ENCODE peak calls at places on chromosomes 12 and 14, in ten cellular contexts. B, G, H, Z, V, N, Y, A, C and T are unnamed samples.
A peak's percentile ranks its signal among the peaks of the same experiment; 100 is the strongest.

GRCh38 chr12:51726931-51727330 is 121.6 kb downstream of the FIGNL2 start:
- DNase-seq in Y (no peak), A (no peak), N (no peak), V (no peak), C (no peak), H (no peak), Z (no peak), B (no peak), G (no peak), T (no peak)

GRCh38 chr12:14443531-14443930 is 78.0 kb downstream of the ATF7IP start:
- DNase-seq in H (no peak), Z (no peak), G (no peak), N (no peak), Y (no peak), A (no peak), V (no peak), B (no peak), C (no peak), T (no peak)

GRCh38 chr12:62860501-62861156 is 74.3 kb downstream of the PPM1H start:
- DNase-seq in N (no peak), C (no peak), Z (no peak), B (no peak), A (no peak), G (no peak), H (no peak), Y (no peak), V (no peak), T (no peak)

GRCh38 chr14:45377201-45377600 is 124.2 kb upstream of the MIS18BP1 start:
- DNase-seq in C (no peak), V (no peak), Z (no peak), N (no peak), A (no peak), B (no peak), H (no peak), Y (no peak), G (no peak), T (no peak)

GRCh38 chr14:90276627-90277367 is 20.4 kb downstream of the PSMC1 start:
- DNase-seq in A (no peak), G (no peak), V (peak; percentile 40), C (no peak), N (no peak), Z (no peak), H (no peak), B (no peak), Y (no peak), T (no peak)

GRCh38 chr12:79690606-79691298 is at the start of gene PAWR:
- DNase-seq in C (peak; percentile 86), Y (peak; percentile 73), A (peak; percentile 88), N (no peak), H (peak; percentile 94), V (peak; percentile 93), G (peak; percentile 83), Z (peak; percentile 71), B (peak; percentile 70), T (peak; percentile 21)

GRCh38 chr14:70622111-70622712 is 19.5 kb upstream of the TTC9 start:
- DNase-seq in C (peak; percentile 52), B (peak; percentile 53), H (peak; percentile 74), N (no peak), A (peak; percentile 57), V (peak; percentile 91), Z (no peak), Y (no peak), G (peak; percentile 63), T (no peak)

GRCh38 chr14:91395466-91395865 is 22.2 kb downstream of the CCDC88C start:
- DNase-seq in B (no peak), H (no peak), G (no peak), C (no peak), Y (no peak), V (no peak), N (no peak), Z (no peak), A (no peak), T (no peak)

GRCh38 chr12:104414581-104415305 is 42.0 kb upstream of the CHST11 start:
- DNase-seq in G (no peak), C (no peak), A (no peak), Z (no peak), H (no peak), V (peak; percentile 80), B (peak; percentile 71), Y (no peak), N (no peak), T (no peak)

GRCh38 chr12:8953773-8954402 is 4.4 kb upstream of the M6PR start:
- DNase-seq in G (no peak), Z (no peak), Y (no peak), H (no peak), V (no peak), A (no peak), B (no peak), C (peak; percentile 25), N (no peak), T (no peak)

GRCh38 chr14:63269561-63270225 is 49.0 kb downstream of the GPHB5 start:
- DNase-seq in G (peak; percentile 8), Z (no peak), N (no peak), A (no peak), Y (no peak), V (no peak), H (no peak), B (no peak), C (no peak), T (no peak)

GRCh38 chr14:102951799-102952198 is 29.3 kb downstream of the AMN start:
- DNase-seq in H (no peak), Y (no peak), N (no peak), Z (no peak), C (no peak), B (no peak), A (peak; percentile 78), V (no peak), G (no peak), T (no peak)

GRCh38 chr14:102952276-102952675 is 29.8 kb downstream of the AMN start:
- DNase-seq in H (no peak), V (no peak), Y (no peak), C (no peak), A (no peak), N (no peak), G (no peak), Z (no peak), B (no peak), T (no peak)

GRCh38 chr14:102949801-102950451 is 27.5 kb downstream of the AMN start:
- DNase-seq in V (no peak), G (peak; percentile 34), Z (peak; percentile 78), C (no peak), H (no peak), Y (peak; percentile 82), B (no peak), A (no peak), N (no peak), T (no peak)

GRCh38 chr14:102949062-102949800 is 26.8 kb downstream of the AMN start:
- DNase-seq in Y (no peak), V (no peak), A (no peak), B (no peak), C (peak; percentile 48), N (no peak), Z (no peak), H (no peak), G (no peak), T (no peak)

DNA sequence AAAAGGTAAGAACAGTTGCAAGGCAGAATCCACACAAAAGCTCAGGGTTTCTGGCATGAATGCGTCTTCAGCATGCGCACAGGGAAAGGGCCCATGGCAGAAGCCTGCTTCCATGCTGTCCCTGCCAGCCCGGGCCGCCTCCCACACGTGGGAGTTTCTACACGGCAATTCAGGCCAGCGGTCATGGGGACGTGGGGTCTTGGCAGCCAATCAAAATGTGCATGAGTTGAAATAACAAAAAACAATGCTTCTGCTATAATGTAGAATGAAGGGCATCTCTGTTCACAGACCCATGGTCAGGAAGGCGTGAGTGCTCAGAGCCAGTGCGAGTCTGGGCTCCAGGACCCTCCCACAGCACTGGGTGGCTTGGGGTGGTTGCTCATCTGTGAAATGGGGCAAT is 28.6 kb downstream of the AMN start:
- DNase-seq in Z (no peak), C (no peak), G (no peak), N (no peak), H (no peak), A (no peak), Y (no peak), B (no peak), V (no peak), T (no peak)
- H3K27ac ChIP-seq in Z (no peak overlapping the region), C (no peak overlapping the region), G (no peak overlapping the region), N (no peak overlapping the region), H (no peak overlapping the region), A (peak overlapping the region; percentile 61), Y (no peak overlapping the region), B (no peak overlapping the region), V (no peak overlapping the region), T (peak overlapping the region; percentile 63)

DNA sequence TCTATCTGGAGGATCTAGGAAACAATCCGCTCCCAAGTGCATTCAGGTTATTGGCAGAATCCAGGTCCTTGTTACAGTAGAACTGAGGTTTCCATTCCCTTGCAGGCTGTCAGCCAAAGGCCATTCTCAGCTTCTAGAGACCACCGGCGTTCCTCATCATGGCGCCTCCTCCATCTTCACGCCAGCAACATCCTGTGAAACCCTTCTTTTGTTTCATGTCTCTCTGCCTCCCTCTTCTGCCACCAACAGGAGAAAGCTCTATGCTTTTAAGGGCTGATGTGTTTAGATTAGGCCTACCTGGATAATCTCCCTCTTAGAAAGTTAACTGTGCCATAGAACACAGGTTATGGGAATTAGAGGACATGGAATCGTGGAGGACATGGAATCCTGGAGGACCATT is 133.0 kb upstream of the RASSF8 start:
- DNase-seq in B (no peak), G (no peak), Y (no peak), H (no peak), V (peak; percentile 14), N (no peak), Z (no peak), A (no peak), C (no peak), T (no peak)
- TF ChIP-seq CTCF in B (no peak), G (no peak), Y (no peak), H (no peak), V (peak; percentile 57), N (no peak), Z (no peak), A (no peak), C (no peak), T (no peak)

GRCh38 chr12:112010415-112011344 is 2.3 kb downstream of the TMEM116 start:
- DNase-seq in Z (no peak), B (no peak), G (no peak), Y (no peak), A (no peak), H (no peak), C (no peak), N (no peak), V (no peak), T (no peak)
- H3K4me1 ChIP-seq in Z (peaks cover 37% of the 10 kb centered on the region), B (peaks cover 29% of the 10 kb centered on the region), G (peaks cover 33% of the 10 kb centered on the region), Y (peaks cover 25% of the 10 kb centered on the region), A (peaks cover 28% of the 10 kb centered on the region), H (peaks cover 13% of the 10 kb centered on the region), C (peaks cover 16% of the 10 kb centered on the region), N (no peaks in the 10 kb centered on the region), V (peaks cover 24% of the 10 kb centered on the region), T (peaks cover 20% of the 10 kb centered on the region)

DNA sequence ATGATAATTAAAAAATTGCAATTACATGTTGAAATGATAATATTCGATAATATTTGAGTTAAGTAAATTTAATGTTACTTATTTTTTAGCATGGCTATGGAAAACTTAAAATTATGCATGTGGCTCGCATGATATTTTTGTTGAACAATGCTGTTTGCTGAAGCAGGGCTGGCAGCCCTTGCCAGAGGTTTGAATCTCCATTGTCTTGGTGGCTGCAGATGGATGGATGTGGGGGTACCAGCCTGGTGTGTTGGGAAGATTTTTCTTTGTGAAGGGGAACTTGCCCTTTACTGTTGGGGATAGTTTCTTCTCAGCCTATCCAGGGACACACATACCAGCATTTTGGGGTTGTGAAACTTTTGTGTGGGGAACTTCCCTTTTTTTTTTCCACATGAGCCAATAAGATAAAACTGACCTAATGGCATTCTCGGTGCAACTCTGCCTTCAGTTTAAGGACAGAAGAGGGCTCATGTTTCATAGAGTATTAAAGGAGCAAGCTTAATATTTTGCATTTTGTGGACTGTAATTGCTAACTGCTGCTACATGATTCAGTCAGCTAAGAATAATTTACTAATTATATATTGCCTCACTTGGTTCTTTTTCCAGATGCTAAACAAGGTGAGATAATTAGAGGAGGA is 8.8 kb downstream of the RASSF3 start:
- DNase-seq in N (no peak), B (no peak), V (no peak), G (peak; percentile 35), A (peak; percentile 45), H (no peak), C (no peak), Z (no peak), Y (no peak), T (no peak)
- H3K27ac ChIP-seq in N (peak overlapping the region; percentile 14), B (no peak overlapping the region), V (peak overlapping the region; percentile 22), G (no peak overlapping the region), A (peak overlapping the region; percentile 53), H (no peak overlapping the region), C (peak overlapping the region; percentile 26), Z (no peak overlapping the region), Y (no peak overlapping the region), T (no peak overlapping the region)